ENCODE peak calls at places on chromosome X, in five cellular contexts. S is K562, G is GM23338, K is GM12878, Q is HCT116. U is an unnamed sample.

GRCh38 chrX:22126311-22126710 is 94.2 kb downstream of the PHEX start:
- DNase-seq in S (no peak), G (no peak), K (no peak), Q (no peak), U (no peak)

GRCh38 chrX:148443216-148443615 is 57.2 kb upstream of the AFF2 start:
- DNase-seq in S (no peak), G (no peak), K (no peak), Q (no peak), U (no peak)

GRCh38 chrX:9644335-9644734 is 121.3 kb downstream of the GPR143 start:
- DNase-seq in S (no peak), G (no peak), K (peak; percentile 61), Q (no peak), U (no peak)

GRCh38 chrX:115499112-115499805 is 61.7 kb upstream of the PLS3 start:
- DNase-seq in S (no peak), G (no peak), K (no peak), Q (no peak), U (no peak)

GRCh38 chrX:39734174-39734776 is 363.5 kb downstream of the BCOR start:
- DNase-seq in S (no peak), G (no peak), K (no peak), Q (no peak), U (no peak)

GRCh38 chrX:133190877-133191738 is 27.0 kb downstream of the TFDP3 start:
- DNase-seq in S (no peak), G (peak; percentile 23), K (no peak), Q (no peak), U (no peak)

GRCh38 chrX:1600406-1601050 is 9.1 kb downstream of the AKAP17A start:
- DNase-seq in S (no peak), G (no peak), K (no peak), Q (no peak), U (no peak)

GRCh38 chrX:58051346-58051745 is 141.1 kb upstream of the ZXDA start:
- DNase-seq in S (no peak), G (no peak), K (no peak), Q (no peak), U (no peak)

GRCh38 chrX:53926030-53926429 is 118.2 kb downstream of the PHF8 start:
- DNase-seq in S (no peak), G (no peak), K (no peak), Q (no peak), U (no peak)

GRCh38 chrX:149045645-149046210 is 459.4 kb downstream of the IDS start:
- DNase-seq in S (no peak), G (no peak), K (no peak), Q (no peak), U (no peak)

GRCh38 chrX:130416785-130417184 is 15.0 kb downstream of the RBMX2 start:
- DNase-seq in S (no peak), G (no peak), K (no peak), Q (no peak), U (no peak)
- TF ChIP-seq POLR2AphosphoS5 in S (no peak), G (no peak), K (no peak), Q (no peak), U (no peak)

GRCh38 chrX:106611682-106612402 is at the start of gene RADX:
- DNase-seq in S (peak; percentile 14), G (peak; percentile 92), K (peak; percentile 49), Q (peak; percentile 64), U (peak; percentile 43)

GRCh38 chrX:106615041-106615440 is 3.3 kb downstream of the RADX start:
- DNase-seq in S (no peak), G (peak; percentile 2), K (no peak), Q (no peak), U (no peak)

GRCh38 chrX:106613277-106613676 is 1.5 kb downstream of the RADX start:
- DNase-seq in S (no peak), G (no peak), K (no peak), Q (no peak), U (no peak)

GRCh38 chrX:106611323-106611681 is 476 bp upstream of the RADX start:
- DNase-seq in S (no peak), G (no peak), K (no peak), Q (no peak), U (no peak)

DNA sequence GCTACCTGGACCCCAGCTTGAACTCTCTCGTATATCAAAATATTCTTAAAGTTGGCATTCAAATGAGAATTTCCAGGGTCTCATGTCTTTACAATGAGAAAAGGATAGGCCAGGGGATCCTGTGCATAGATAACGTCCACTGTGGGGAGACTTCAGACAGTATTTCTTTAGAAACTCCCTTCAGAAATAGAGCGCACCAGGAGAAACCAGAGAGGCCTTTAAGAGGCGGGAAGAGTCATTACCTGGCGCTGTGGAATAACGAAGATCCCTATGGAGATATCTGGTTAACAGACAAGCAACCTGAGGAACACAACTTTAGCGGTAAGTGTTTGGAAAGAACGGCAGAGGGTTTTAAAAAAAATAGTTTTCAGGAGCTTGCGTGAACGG is 618 bp downstream of the RADX start:
- DNase-seq in S (no peak), G (peak; percentile 21), K (no peak), Q (no peak), U (no peak)
- H3K4me2 ChIP-seq in S (peak overlapping the region; percentile 21), G (peak overlapping the region; percentile 81), K (peak overlapping the region; percentile 65), Q (peak overlapping the region; percentile 84), U (peak overlapping the region; percentile 61)

DNA sequence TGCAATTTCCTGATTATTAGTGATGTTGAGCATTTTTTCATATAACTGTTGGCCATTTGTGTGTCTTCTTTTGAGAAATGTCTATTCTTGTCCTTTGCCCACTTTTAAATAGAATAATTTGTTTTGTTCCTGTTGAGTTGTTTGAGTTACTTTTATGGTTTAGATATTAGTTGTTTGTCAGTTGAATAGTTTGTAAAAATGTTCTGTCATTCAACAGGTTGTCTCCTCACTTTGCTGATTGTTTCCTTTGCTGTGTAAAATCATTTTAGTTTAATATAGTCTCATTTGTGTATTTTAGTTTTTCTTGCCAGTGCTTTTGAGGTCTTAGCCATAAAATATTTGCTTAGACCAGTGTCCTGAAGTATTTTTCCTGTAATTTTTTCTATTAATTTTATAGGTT is 181.8 kb upstream of the GLRA2 start:
- DNase-seq in S (no peak), G (no peak), K (no peak), Q (no peak), U (no peak)
- H3K4me1 ChIP-seq in S (no peaks in the 10 kb centered on the region), G (peaks cover 12% of the 10 kb centered on the region), K (no peaks in the 10 kb centered on the region), Q (no peaks in the 10 kb centered on the region), U (no peaks in the 10 kb centered on the region)

GRCh38 chrX:24325231-24325630 is 11.4 kb upstream of the SUPT20HL2 start:
- DNase-seq in S (no peak), G (no peak), K (no peak), Q (no peak), U (no peak)
- TF ChIP-seq POLR2AphosphoS5 in S (no peak), G (no peak), K (no peak), Q (no peak), U (no peak)

U was measured in endothelial cell of umbilical vein.